ENCODE peak calls at places on chromosomes 4 and X, in eight cellular contexts. One of them, this sample, is unnamed.
A peak's percentile ranks its signal among the peaks of the same experiment; 100 is the strongest.

GRCh38 chr4:91914176-91914804 is 389.5 kb upstream of the GRID2 start:
- DNase-seq in testis: no peak
- DNase-seq in mesendoderm: no peak
- DNase-seq in psoas muscle: no peak
- DNase-seq in mammary epithelial cell: no peak
- DNase-seq in lung: no peak
- DNase-seq in left lung: no peak
- DNase-seq in IMR-90: no peak
- DNase-seq in this sample: no peak

GRCh38 chr4:71262161-71262560 is 76.7 kb upstream of the SLC4A4 start:
- DNase-seq in testis: no peak
- DNase-seq in mesendoderm: no peak
- DNase-seq in psoas muscle: no peak
- DNase-seq in mammary epithelial cell: no peak
- DNase-seq in lung: no peak
- DNase-seq in left lung: no peak
- DNase-seq in IMR-90: peak; percentile 62
- DNase-seq in this sample: no peak

GRCh38 chr4:7429601-7430078 is 5.1 kb downstream of the PSAPL1 start:
- DNase-seq in testis: peak; percentile 9
- DNase-seq in mesendoderm: no peak
- DNase-seq in psoas muscle: no peak
- DNase-seq in mammary epithelial cell: no peak
- DNase-seq in lung: no peak
- DNase-seq in left lung: peak; percentile 26
- DNase-seq in IMR-90: no peak
- DNase-seq in this sample: no peak

GRCh38 chr4:90190510-90190909 is 63.3 kb downstream of the CCSER1 start:
- DNase-seq in testis: no peak
- DNase-seq in mesendoderm: no peak
- DNase-seq in psoas muscle: no peak
- DNase-seq in mammary epithelial cell: no peak
- DNase-seq in lung: no peak
- DNase-seq in left lung: no peak
- DNase-seq in IMR-90: no peak
- DNase-seq in this sample: no peak

GRCh38 chr4:26475716-26476115 is 14.6 kb downstream of the CCKAR start:
- DNase-seq in testis: no peak
- DNase-seq in mesendoderm: no peak
- DNase-seq in psoas muscle: no peak
- DNase-seq in mammary epithelial cell: no peak
- DNase-seq in lung: no peak
- DNase-seq in left lung: no peak
- DNase-seq in IMR-90: no peak
- DNase-seq in this sample: no peak

GRCh38 chr4:186808635-186809018 is 85.0 kb upstream of the FAT1 start:
- DNase-seq in testis: no peak
- DNase-seq in mesendoderm: no peak
- DNase-seq in psoas muscle: no peak
- DNase-seq in mammary epithelial cell: peak; percentile 73
- DNase-seq in lung: no peak
- DNase-seq in left lung: peak; percentile 38
- DNase-seq in IMR-90: peak; percentile 96
- DNase-seq in this sample: no peak

GRCh38 chrX:16711219-16712115 is 1.0 kb downstream of the CTPS2 start:
- DNase-seq in testis: peak; percentile 14
- DNase-seq in mesendoderm: no peak
- DNase-seq in psoas muscle: no peak
- DNase-seq in mammary epithelial cell: no peak
- DNase-seq in lung: no peak
- DNase-seq in left lung: no peak
- DNase-seq in IMR-90: no peak
- DNase-seq in this sample: no peak

GRCh38 chrX:49029876-49030275 is 13.3 kb downstream of the TFE3 start:
- DNase-seq in testis: no peak
- DNase-seq in mesendoderm: peak; percentile 73
- DNase-seq in psoas muscle: peak; percentile 49
- DNase-seq in mammary epithelial cell: peak; percentile 76
- DNase-seq in lung: no peak
- DNase-seq in left lung: no peak
- DNase-seq in IMR-90: no peak
- DNase-seq in this sample: no peak

GRCh38 chrX:9279271-9279596 is 185.6 kb upstream of the TBL1X start:
- DNase-seq in testis: no peak
- DNase-seq in mesendoderm: no peak
- DNase-seq in psoas muscle: no peak
- DNase-seq in mammary epithelial cell: no peak
- DNase-seq in lung: no peak
- DNase-seq in left lung: no peak
- DNase-seq in IMR-90: peak; percentile 55
- DNase-seq in this sample: no peak

GRCh38 chr4:113878718-113879117 is 100.7 kb downstream of the ARSJ start:
- DNase-seq in testis: no peak
- DNase-seq in mesendoderm: peak; percentile 97
- DNase-seq in psoas muscle: no peak
- DNase-seq in mammary epithelial cell: peak; percentile 25
- DNase-seq in lung: no peak
- DNase-seq in left lung: no peak
- DNase-seq in IMR-90: peak; percentile 57
- DNase-seq in this sample: peak; percentile 39

GRCh38 chrX:130224810-130225209 is 43.9 kb downstream of the ZNF280C start:
- DNase-seq in testis: no peak
- DNase-seq in mesendoderm: no peak
- DNase-seq in psoas muscle: no peak
- DNase-seq in mammary epithelial cell: peak; percentile 21
- DNase-seq in lung: no peak
- DNase-seq in left lung: no peak
- DNase-seq in IMR-90: no peak
- DNase-seq in this sample: no peak

GRCh38 chrX:133229361-133229760 is 11.2 kb upstream of the TFDP3 start:
- DNase-seq in testis: no peak
- DNase-seq in mesendoderm: no peak
- DNase-seq in psoas muscle: no peak
- DNase-seq in mammary epithelial cell: peak; percentile 85
- DNase-seq in lung: no peak
- DNase-seq in left lung: no peak
- DNase-seq in IMR-90: peak; percentile 17
- DNase-seq in this sample: no peak

GRCh38 chr4:142961866-142962265 is 115.8 kb upstream of the INPP4B start:
- DNase-seq in testis: peak; percentile 41
- DNase-seq in mesendoderm: no peak
- DNase-seq in psoas muscle: no peak
- DNase-seq in mammary epithelial cell: no peak
- DNase-seq in lung: no peak
- DNase-seq in left lung: no peak
- DNase-seq in IMR-90: no peak
- DNase-seq in this sample: no peak

GRCh38 chrX:10781847-10782530 is 161.6 kb upstream of the MID1 start:
- DNase-seq in testis: no peak
- DNase-seq in mesendoderm: peak; percentile 66
- DNase-seq in psoas muscle: no peak
- DNase-seq in mammary epithelial cell: peak; percentile 9
- DNase-seq in lung: no peak
- DNase-seq in left lung: no peak
- DNase-seq in IMR-90: no peak
- DNase-seq in this sample: no peak

GRCh38 chr4:85587952-85588351 is 113.0 kb downstream of the ARHGAP24 start:
- DNase-seq in testis: no peak
- DNase-seq in mesendoderm: no peak
- DNase-seq in psoas muscle: no peak
- DNase-seq in mammary epithelial cell: no peak
- DNase-seq in lung: no peak
- DNase-seq in left lung: no peak
- DNase-seq in IMR-90: no peak
- DNase-seq in this sample: no peak

GRCh38 chr4:87033902-87034301 is 99.1 kb downstream of the AFF1 start:
- DNase-seq in testis: no peak
- DNase-seq in mesendoderm: peak; percentile 79
- DNase-seq in psoas muscle: no peak
- DNase-seq in mammary epithelial cell: no peak
- DNase-seq in lung: no peak
- DNase-seq in left lung: no peak
- DNase-seq in IMR-90: no peak
- DNase-seq in this sample: no peak
- H3K27ac ChIP-seq in testis: no peak overlapping the region
- H3K27ac ChIP-seq in mesendoderm: no peak overlapping the region
- H3K27ac ChIP-seq in psoas muscle: peak overlapping the region; percentile 91
- H3K27ac ChIP-seq in mammary epithelial cell: no peak overlapping the region
- H3K27ac ChIP-seq in lung: peak overlapping the region; percentile 67
- H3K27ac ChIP-seq in left lung: no peak overlapping the region
- H3K27ac ChIP-seq in IMR-90: no peak overlapping the region
- H3K27ac ChIP-seq in this sample: no peak overlapping the region

GRCh38 chr4:118756958-118757357 is 71.8 kb downstream of the METTL14 start:
- DNase-seq in testis: no peak
- DNase-seq in mesendoderm: no peak
- DNase-seq in psoas muscle: no peak
- DNase-seq in mammary epithelial cell: no peak
- DNase-seq in lung: no peak
- DNase-seq in left lung: no peak
- DNase-seq in IMR-90: no peak
- DNase-seq in this sample: no peak

GRCh38 chr4:118755438-118756226 is 70.4 kb downstream of the METTL14 start:
- DNase-seq in testis: no peak
- DNase-seq in mesendoderm: no peak
- DNase-seq in psoas muscle: no peak
- DNase-seq in mammary epithelial cell: no peak
- DNase-seq in lung: no peak
- DNase-seq in left lung: no peak
- DNase-seq in IMR-90: no peak
- DNase-seq in this sample: no peak

GRCh38 chr4:118754890-118755289 is 69.7 kb downstream of the METTL14 start:
- DNase-seq in testis: no peak
- DNase-seq in mesendoderm: no peak
- DNase-seq in psoas muscle: no peak
- DNase-seq in mammary epithelial cell: no peak
- DNase-seq in lung: no peak
- DNase-seq in left lung: no peak
- DNase-seq in IMR-90: no peak
- DNase-seq in this sample: no peak

GRCh38 chr4:118757761-118758213 is 72.6 kb downstream of the METTL14 start:
- DNase-seq in testis: no peak
- DNase-seq in mesendoderm: no peak
- DNase-seq in psoas muscle: no peak
- DNase-seq in mammary epithelial cell: peak; percentile 73
- DNase-seq in lung: no peak
- DNase-seq in left lung: no peak
- DNase-seq in IMR-90: peak; percentile 85
- DNase-seq in this sample: no peak

GRCh38 chr4:118756429-118756828 is 71.2 kb downstream of the METTL14 start:
- DNase-seq in testis: no peak
- DNase-seq in mesendoderm: no peak
- DNase-seq in psoas muscle: no peak
- DNase-seq in mammary epithelial cell: no peak
- DNase-seq in lung: no peak
- DNase-seq in left lung: no peak
- DNase-seq in IMR-90: no peak
- DNase-seq in this sample: no peak
- H3K36me3 ChIP-seq in testis: no peaks in the 10 kb centered on the region
- H3K36me3 ChIP-seq in mesendoderm: peaks cover 1% of the 10 kb centered on the region
- H3K36me3 ChIP-seq in psoas muscle: no peaks in the 10 kb centered on the region
- H3K36me3 ChIP-seq in mammary epithelial cell: peaks cover 7% of the 10 kb centered on the region
- H3K36me3 ChIP-seq in lung: peaks cover 7% of the 10 kb centered on the region
- H3K36me3 ChIP-seq in left lung: peaks cover 75% of the 10 kb centered on the region
- H3K36me3 ChIP-seq in IMR-90: peaks cover 22% of the 10 kb centered on the region
- H3K36me3 ChIP-seq in this sample: peaks cover 3% of the 10 kb centered on the region

DNA sequence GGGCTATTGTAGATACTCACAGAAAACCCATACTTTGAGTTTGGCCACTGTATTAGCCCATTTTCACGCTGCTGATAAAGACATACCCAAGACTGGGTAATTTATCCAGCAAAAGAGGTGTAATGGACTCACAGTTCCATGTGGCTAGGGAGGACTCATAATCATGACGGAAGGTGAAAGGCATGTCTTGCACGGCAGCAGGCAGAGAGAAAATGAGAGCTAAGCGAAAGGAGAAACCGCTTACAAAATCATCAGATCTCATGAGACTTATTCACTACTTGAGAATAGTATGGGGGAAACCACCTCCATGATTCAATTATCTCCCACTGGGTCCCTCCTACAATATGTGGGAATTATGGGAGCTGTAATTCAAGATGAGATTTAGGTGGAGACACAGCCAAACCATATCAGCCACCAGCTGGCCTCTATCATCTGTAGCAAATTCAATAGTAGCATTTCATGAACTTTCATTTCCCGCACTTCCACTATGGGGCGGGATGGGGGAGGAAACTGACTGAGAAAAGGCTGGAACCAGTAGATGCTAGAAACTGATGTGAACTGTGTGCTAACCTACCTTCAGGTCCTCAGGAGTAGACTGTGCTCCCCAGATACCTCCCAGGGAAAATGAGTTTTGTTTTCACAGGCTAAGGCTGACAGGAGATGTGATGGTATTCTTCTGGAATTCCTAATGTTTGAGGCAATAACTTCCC is 35.3 kb upstream of the LGI2 start:
- DNase-seq in testis: peak; percentile 57
- DNase-seq in mesendoderm: no peak
- DNase-seq in psoas muscle: no peak
- DNase-seq in mammary epithelial cell: no peak
- DNase-seq in lung: no peak
- DNase-seq in left lung: no peak
- DNase-seq in IMR-90: no peak
- DNase-seq in this sample: no peak
- H3K27me3 ChIP-seq in testis: no peaks in the 10 kb centered on the region
- H3K27me3 ChIP-seq in mesendoderm: no peaks in the 10 kb centered on the region
- H3K27me3 ChIP-seq in psoas muscle: no peaks in the 10 kb centered on the region
- H3K27me3 ChIP-seq in mammary epithelial cell: peaks cover 1% of the 10 kb centered on the region
- H3K27me3 ChIP-seq in lung: no peaks in the 10 kb centered on the region
- H3K27me3 ChIP-seq in left lung: no peaks in the 10 kb centered on the region
- H3K27me3 ChIP-seq in IMR-90: peaks cover 7% of the 10 kb centered on the region
- H3K27me3 ChIP-seq in this sample: no peaks in the 10 kb centered on the region

GRCh38 chr4:151325320-151326246 is at the start of gene SH3D19:
- DNase-seq in testis: peak; percentile 82
- DNase-seq in mesendoderm: peak; percentile 82
- DNase-seq in psoas muscle: peak; percentile 84
- DNase-seq in mammary epithelial cell: peak; percentile 78
- DNase-seq in lung: peak; percentile 80
- DNase-seq in left lung: peak; percentile 85
- DNase-seq in IMR-90: peak; percentile 19
- DNase-seq in this sample: no peak

GRCh38 chr4:151324124-151324448 is 1.3 kb downstream of the SH3D19 start:
- DNase-seq in testis: no peak
- DNase-seq in mesendoderm: no peak
- DNase-seq in psoas muscle: no peak
- DNase-seq in mammary epithelial cell: no peak
- DNase-seq in lung: no peak
- DNase-seq in left lung: no peak
- DNase-seq in IMR-90: no peak
- DNase-seq in this sample: no peak

GRCh38 chr4:151324449-151325319 is 721 bp downstream of the SH3D19 start:
- DNase-seq in testis: peak; percentile 72
- DNase-seq in mesendoderm: peak; percentile 93
- DNase-seq in psoas muscle: peak; percentile 85
- DNase-seq in mammary epithelial cell: peak; percentile 60
- DNase-seq in lung: peak; percentile 47
- DNase-seq in left lung: peak; percentile 66
- DNase-seq in IMR-90: peak; percentile 47
- DNase-seq in this sample: no peak

GRCh38 chr4:151321586-151321985 is 3.8 kb downstream of the SH3D19 start:
- DNase-seq in testis: no peak
- DNase-seq in mesendoderm: no peak
- DNase-seq in psoas muscle: no peak
- DNase-seq in mammary epithelial cell: no peak
- DNase-seq in lung: no peak
- DNase-seq in left lung: no peak
- DNase-seq in IMR-90: no peak
- DNase-seq in this sample: no peak

GRCh38 chr4:151322565-151322964 is 2.8 kb downstream of the SH3D19 start:
- DNase-seq in testis: no peak
- DNase-seq in mesendoderm: no peak
- DNase-seq in psoas muscle: no peak
- DNase-seq in mammary epithelial cell: no peak
- DNase-seq in lung: no peak
- DNase-seq in left lung: no peak
- DNase-seq in IMR-90: no peak
- DNase-seq in this sample: no peak
- H3K27ac ChIP-seq in testis: no peak overlapping the region
- H3K27ac ChIP-seq in mesendoderm: no peak overlapping the region
- H3K27ac ChIP-seq in psoas muscle: no peak overlapping the region
- H3K27ac ChIP-seq in mammary epithelial cell: peak overlapping the region; percentile 87
- H3K27ac ChIP-seq in lung: no peak overlapping the region
- H3K27ac ChIP-seq in left lung: no peak overlapping the region
- H3K27ac ChIP-seq in IMR-90: no peak overlapping the region
- H3K27ac ChIP-seq in this sample: no peak overlapping the region